ENCODE peak calls at places on chromosomes 2 and 18, in five cellular contexts. One of them, this sample, is unnamed.

GRCh38 chr2:184137955-184138354 is 460.4 kb upstream of the ZNF804A start:
- DNase-seq in Panc1: no peak
- DNase-seq in WERI-Rb-1: no peak
- DNase-seq in neural progenitor cell: no peak
- DNase-seq in CD8-positive, alpha-beta T cell: no peak
- DNase-seq in this sample: no peak

GRCh38 chr2:48504647-48505327 is 25.2 kb upstream of the STON1 start:
- DNase-seq in Panc1: no peak
- DNase-seq in WERI-Rb-1: no peak
- DNase-seq in neural progenitor cell: no peak
- DNase-seq in CD8-positive, alpha-beta T cell: no peak
- DNase-seq in this sample: no peak

GRCh38 chr18:8337216-8337615 is 272.0 kb upstream of the RAB12 start:
- DNase-seq in Panc1: no peak
- DNase-seq in WERI-Rb-1: no peak
- DNase-seq in neural progenitor cell: no peak
- DNase-seq in CD8-positive, alpha-beta T cell: no peak
- DNase-seq in this sample: no peak

GRCh38 chr2:235263205-235264120 is 230.4 kb upstream of the AGAP1 start:
- DNase-seq in Panc1: peak
- DNase-seq in WERI-Rb-1: no peak
- DNase-seq in neural progenitor cell: peak
- DNase-seq in CD8-positive, alpha-beta T cell: no peak
- DNase-seq in this sample: peak

GRCh38 chr2:50143822-50144575 is 887.9 kb downstream of the NRXN1 start:
- DNase-seq in Panc1: peak
- DNase-seq in WERI-Rb-1: peak
- DNase-seq in neural progenitor cell: peak
- DNase-seq in CD8-positive, alpha-beta T cell: no peak
- DNase-seq in this sample: peak

GRCh38 chr18:58177886-58178470 is 134.0 kb downstream of the NEDD4L start:
- DNase-seq in Panc1: no peak
- DNase-seq in WERI-Rb-1: no peak
- DNase-seq in neural progenitor cell: no peak
- DNase-seq in CD8-positive, alpha-beta T cell: no peak
- DNase-seq in this sample: no peak

GRCh38 chr18:36828157-36828629 is 609 bp downstream of the TPGS2 start:
- DNase-seq in Panc1: no peak
- DNase-seq in WERI-Rb-1: no peak
- DNase-seq in neural progenitor cell: peak
- DNase-seq in CD8-positive, alpha-beta T cell: peak
- DNase-seq in this sample: peak

GRCh38 chr18:42274488-42275137 is 319.6 kb downstream of the PIK3C3 start:
- DNase-seq in Panc1: no peak
- DNase-seq in WERI-Rb-1: peak
- DNase-seq in neural progenitor cell: peak
- DNase-seq in CD8-positive, alpha-beta T cell: no peak
- DNase-seq in this sample: no peak

GRCh38 chr18:79195716-79196683 is 126.8 kb downstream of the ATP9B start:
- DNase-seq in Panc1: no peak
- DNase-seq in WERI-Rb-1: no peak
- DNase-seq in neural progenitor cell: no peak
- DNase-seq in CD8-positive, alpha-beta T cell: no peak
- DNase-seq in this sample: no peak

GRCh38 chr18:26440644-26441043 is 107.7 kb downstream of the KCTD1 start:
- DNase-seq in Panc1: no peak
- DNase-seq in WERI-Rb-1: no peak
- DNase-seq in neural progenitor cell: no peak
- DNase-seq in CD8-positive, alpha-beta T cell: no peak
- DNase-seq in this sample: no peak

GRCh38 chr2:83991992-83992391 is 467.1 kb downstream of the SUCLG1 start:
- DNase-seq in Panc1: no peak
- DNase-seq in WERI-Rb-1: no peak
- DNase-seq in neural progenitor cell: no peak
- DNase-seq in CD8-positive, alpha-beta T cell: no peak
- DNase-seq in this sample: no peak

GRCh38 chr2:14480906-14481305 is 151.6 kb upstream of the LRATD1 start:
- DNase-seq in Panc1: no peak
- DNase-seq in WERI-Rb-1: no peak
- DNase-seq in neural progenitor cell: no peak
- DNase-seq in CD8-positive, alpha-beta T cell: no peak
- DNase-seq in this sample: no peak
- TF ChIP-seq CTCF in Panc1: no peak
- TF ChIP-seq CTCF in WERI-Rb-1: peak
- TF ChIP-seq CTCF in neural progenitor cell: no peak
- TF ChIP-seq CTCF in CD8-positive, alpha-beta T cell: no peak
- TF ChIP-seq CTCF in this sample: peak

GRCh38 chr2:20452551-20452950 is 5.7 kb downstream of the RHOB start:
- DNase-seq in Panc1: no peak
- DNase-seq in WERI-Rb-1: peak
- DNase-seq in neural progenitor cell: peak
- DNase-seq in CD8-positive, alpha-beta T cell: no peak
- DNase-seq in this sample: no peak
- TF ChIP-seq CTCF in Panc1: no peak
- TF ChIP-seq CTCF in WERI-Rb-1: no peak
- TF ChIP-seq CTCF in neural progenitor cell: peak
- TF ChIP-seq CTCF in CD8-positive, alpha-beta T cell: no peak
- TF ChIP-seq CTCF in this sample: no peak

GRCh38 chr2:38797276-38797675 is 19.3 kb downstream of the GEMIN6 start:
- DNase-seq in Panc1: no peak
- DNase-seq in WERI-Rb-1: no peak
- DNase-seq in neural progenitor cell: no peak
- DNase-seq in CD8-positive, alpha-beta T cell: no peak
- DNase-seq in this sample: no peak

GRCh38 chr2:38794235-38794946 is 16.4 kb downstream of the GEMIN6 start:
- DNase-seq in Panc1: no peak
- DNase-seq in WERI-Rb-1: no peak
- DNase-seq in neural progenitor cell: no peak
- DNase-seq in CD8-positive, alpha-beta T cell: no peak
- DNase-seq in this sample: no peak

GRCh38 chr2:38792751-38793150 is 14.7 kb downstream of the GEMIN6 start:
- DNase-seq in Panc1: no peak
- DNase-seq in WERI-Rb-1: no peak
- DNase-seq in neural progenitor cell: no peak
- DNase-seq in CD8-positive, alpha-beta T cell: no peak
- DNase-seq in this sample: no peak

GRCh38 chr2:38793511-38793910 is 15.5 kb downstream of the GEMIN6 start:
- DNase-seq in Panc1: no peak
- DNase-seq in WERI-Rb-1: no peak
- DNase-seq in neural progenitor cell: no peak
- DNase-seq in CD8-positive, alpha-beta T cell: no peak
- DNase-seq in this sample: no peak

GRCh38 chr2:38797953-38798352 is 19.9 kb downstream of the GEMIN6 start:
- DNase-seq in Panc1: no peak
- DNase-seq in WERI-Rb-1: no peak
- DNase-seq in neural progenitor cell: no peak
- DNase-seq in CD8-positive, alpha-beta T cell: no peak
- DNase-seq in this sample: no peak
- TF ChIP-seq CTCF in Panc1: no peak
- TF ChIP-seq CTCF in WERI-Rb-1: no peak
- TF ChIP-seq CTCF in neural progenitor cell: no peak
- TF ChIP-seq CTCF in CD8-positive, alpha-beta T cell: no peak
- TF ChIP-seq CTCF in this sample: no peak

GRCh38 chr2:13818002-13818401 is 814.5 kb upstream of the LRATD1 start:
- DNase-seq in Panc1: no peak
- DNase-seq in WERI-Rb-1: no peak
- DNase-seq in neural progenitor cell: no peak
- DNase-seq in CD8-positive, alpha-beta T cell: no peak
- DNase-seq in this sample: no peak

GRCh38 chr2:13819896-13820295 is 812.6 kb upstream of the LRATD1 start:
- DNase-seq in Panc1: no peak
- DNase-seq in WERI-Rb-1: no peak
- DNase-seq in neural progenitor cell: no peak
- DNase-seq in CD8-positive, alpha-beta T cell: no peak
- DNase-seq in this sample: no peak

GRCh38 chr2:13821255-13821880 is 811.1 kb upstream of the LRATD1 start:
- DNase-seq in Panc1: no peak
- DNase-seq in WERI-Rb-1: no peak
- DNase-seq in neural progenitor cell: no peak
- DNase-seq in CD8-positive, alpha-beta T cell: no peak
- DNase-seq in this sample: no peak

DNA sequence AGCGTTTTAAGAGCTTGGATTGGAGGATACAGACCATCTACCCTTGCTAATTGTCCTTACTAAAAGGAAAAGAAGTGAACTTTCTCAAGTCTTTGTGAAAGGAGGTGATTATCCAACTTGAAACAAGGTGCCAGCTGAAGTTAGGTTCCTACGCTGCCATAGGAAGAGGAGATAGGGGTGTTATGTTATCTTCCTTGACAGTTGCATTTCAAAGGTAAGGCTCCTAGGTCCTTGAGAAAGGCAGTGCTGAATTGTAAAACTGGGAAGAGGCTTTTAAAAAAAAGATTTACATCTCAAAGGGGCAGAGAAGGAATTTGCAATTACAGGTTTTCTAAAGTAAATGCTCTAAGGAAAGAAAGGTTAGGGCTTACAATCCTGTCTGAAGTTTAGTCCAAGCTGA is 810.2 kb upstream of the LRATD1 start:
- DNase-seq in Panc1: no peak
- DNase-seq in WERI-Rb-1: no peak
- DNase-seq in neural progenitor cell: no peak
- DNase-seq in CD8-positive, alpha-beta T cell: no peak
- DNase-seq in this sample: no peak
- TF ChIP-seq CTCF in Panc1: no peak
- TF ChIP-seq CTCF in WERI-Rb-1: no peak
- TF ChIP-seq CTCF in neural progenitor cell: no peak
- TF ChIP-seq CTCF in CD8-positive, alpha-beta T cell: no peak
- TF ChIP-seq CTCF in this sample: no peak

DNA sequence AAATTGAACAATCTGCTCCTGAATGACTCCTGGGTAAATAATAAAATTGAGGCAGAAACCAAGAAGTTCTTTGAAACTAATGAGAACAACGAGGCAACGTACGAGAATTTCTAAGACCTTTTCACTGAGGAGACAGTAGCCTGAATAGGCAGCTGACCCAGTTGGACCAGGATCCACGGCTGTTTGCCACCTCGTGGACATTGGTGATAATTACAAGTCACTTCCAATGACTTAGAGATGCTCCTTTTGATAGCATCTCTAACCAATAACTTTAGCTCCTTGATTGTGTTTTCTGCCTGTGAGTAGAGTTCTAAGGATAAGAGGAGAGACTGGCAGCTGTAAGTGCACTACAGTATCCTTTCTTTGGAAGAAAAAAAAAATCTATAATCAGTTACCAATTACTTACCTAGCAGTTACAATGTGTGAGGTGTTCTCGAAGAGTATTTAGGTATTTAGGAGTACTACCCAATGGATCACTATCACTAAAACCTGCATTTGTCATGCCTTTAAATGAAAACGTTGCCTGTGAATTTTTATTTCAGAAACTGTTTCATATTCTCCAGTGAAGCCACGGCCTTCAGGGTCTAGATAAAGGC is 31.3 kb upstream of the CNTNAP5 start:
- DNase-seq in Panc1: peak
- DNase-seq in WERI-Rb-1: peak
- DNase-seq in neural progenitor cell: peak
- DNase-seq in CD8-positive, alpha-beta T cell: no peak
- DNase-seq in this sample: no peak
- TF ChIP-seq CTCF in Panc1: peak
- TF ChIP-seq CTCF in WERI-Rb-1: peak
- TF ChIP-seq CTCF in neural progenitor cell: peak
- TF ChIP-seq CTCF in CD8-positive, alpha-beta T cell: no peak
- TF ChIP-seq CTCF in this sample: peak

DNA sequence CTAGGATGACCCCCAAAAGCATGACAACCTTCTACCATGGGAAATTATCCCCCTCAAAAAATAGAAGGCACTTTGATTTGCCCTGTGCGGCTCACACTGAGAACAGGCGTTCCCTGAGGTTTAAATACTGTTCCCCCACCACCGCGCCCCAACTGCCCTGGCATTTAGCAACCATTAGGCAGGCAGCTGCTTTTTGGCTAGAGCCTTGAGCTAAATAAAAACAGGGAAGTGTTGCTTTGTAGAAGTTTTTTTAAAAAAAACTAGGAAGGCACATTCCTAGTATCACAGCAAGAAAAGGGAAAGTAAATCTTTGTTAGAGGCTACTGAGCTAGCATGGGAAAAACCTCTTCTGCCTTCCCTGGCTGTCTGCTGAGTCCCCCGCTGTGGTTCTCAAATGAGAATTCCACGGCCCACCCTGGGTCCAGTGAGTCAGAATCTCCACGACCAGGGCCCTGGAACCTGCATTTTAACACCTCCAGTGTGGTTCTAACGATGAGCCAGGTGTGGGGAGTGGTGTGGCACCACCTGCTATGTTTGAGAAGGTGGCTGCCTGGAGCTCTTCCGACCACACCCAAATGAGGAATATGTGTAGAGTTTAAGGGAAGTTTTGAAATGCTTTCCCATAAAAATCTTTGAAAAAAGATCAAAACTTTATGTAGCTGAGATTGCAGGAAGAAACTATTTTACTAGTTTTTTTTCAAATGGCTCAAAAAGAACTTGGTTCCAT is 66.4 kb downstream of the VIT start:
- DNase-seq in Panc1: no peak
- DNase-seq in WERI-Rb-1: no peak
- DNase-seq in neural progenitor cell: no peak
- DNase-seq in CD8-positive, alpha-beta T cell: no peak
- DNase-seq in this sample: no peak
- TF ChIP-seq CTCF in Panc1: no peak
- TF ChIP-seq CTCF in WERI-Rb-1: no peak
- TF ChIP-seq CTCF in neural progenitor cell: no peak
- TF ChIP-seq CTCF in CD8-positive, alpha-beta T cell: no peak
- TF ChIP-seq CTCF in this sample: no peak

GRCh38 chr2:68436270-68436669 is 30.8 kb downstream of the FBXO48 start:
- DNase-seq in Panc1: no peak
- DNase-seq in WERI-Rb-1: no peak
- DNase-seq in neural progenitor cell: no peak
- DNase-seq in CD8-positive, alpha-beta T cell: no peak
- DNase-seq in this sample: no peak

GRCh38 chr2:68447118-68447517 is 20.0 kb downstream of the FBXO48 start:
- DNase-seq in Panc1: no peak
- DNase-seq in WERI-Rb-1: no peak
- DNase-seq in neural progenitor cell: no peak
- DNase-seq in CD8-positive, alpha-beta T cell: no peak
- DNase-seq in this sample: no peak

GRCh38 chr2:68438455-68439303 is 28.4 kb downstream of the FBXO48 start:
- DNase-seq in Panc1: no peak
- DNase-seq in WERI-Rb-1: no peak
- DNase-seq in neural progenitor cell: no peak
- DNase-seq in CD8-positive, alpha-beta T cell: no peak
- DNase-seq in this sample: no peak

GRCh38 chr2:68441179-68441993 is 25.7 kb downstream of the FBXO48 start:
- DNase-seq in Panc1: peak
- DNase-seq in WERI-Rb-1: peak
- DNase-seq in neural progenitor cell: peak
- DNase-seq in CD8-positive, alpha-beta T cell: peak
- DNase-seq in this sample: peak

GRCh38 chr2:68441994-68442322 is 25.1 kb downstream of the FBXO48 start:
- DNase-seq in Panc1: no peak
- DNase-seq in WERI-Rb-1: no peak
- DNase-seq in neural progenitor cell: no peak
- DNase-seq in CD8-positive, alpha-beta T cell: no peak
- DNase-seq in this sample: no peak
- TF ChIP-seq CTCF in Panc1: peak
- TF ChIP-seq CTCF in WERI-Rb-1: no peak
- TF ChIP-seq CTCF in neural progenitor cell: no peak
- TF ChIP-seq CTCF in CD8-positive, alpha-beta T cell: no peak
- TF ChIP-seq CTCF in this sample: peak

GRCh38 chr2:98123286-98123685 is 36.3 kb downstream of the VWA3B start:
- DNase-seq in Panc1: no peak
- DNase-seq in WERI-Rb-1: no peak
- DNase-seq in neural progenitor cell: no peak
- DNase-seq in CD8-positive, alpha-beta T cell: no peak
- DNase-seq in this sample: no peak
- TF ChIP-seq CTCF in Panc1: no peak
- TF ChIP-seq CTCF in WERI-Rb-1: no peak
- TF ChIP-seq CTCF in neural progenitor cell: no peak
- TF ChIP-seq CTCF in CD8-positive, alpha-beta T cell: no peak
- TF ChIP-seq CTCF in this sample: no peak

This sample was measured in PC-9.